ENCODE peak calls at places on chromosomes 12 and 14, in five cellular contexts. X is CD8-positive, alpha-beta memory T cell; U is SK-N-SH; J is Karpas-422; W is upper lobe of right lung. I is an unnamed sample. For H3K4me1, the result is how much of the 10 kb centered on the place peaks cover.

GRCh38 chr12:100061814-100062213 is 77.1 kb upstream of the ANKS1B start:
- DNase-seq in X (no peak), U (no peak), J (no peak), W (no peak), I (no peak)

GRCh38 chr12:72684491-72684890 is 412.3 kb downstream of the TRHDE start:
- DNase-seq in X (no peak), U (no peak), J (no peak), W (no peak), I (no peak)

GRCh38 chr14:63200767-63201166 is 3.5 kb upstream of the RHOJ start:
- DNase-seq in X (no peak), U (no peak), J (no peak), W (no peak), I (no peak)

GRCh38 chr14:70882771-70883492 is 24.3 kb upstream of the PCNX1 start:
- DNase-seq in X (no peak), U (no peak), J (no peak), W (no peak), I (no peak)

GRCh38 chr14:96617635-96618034 is 115.5 kb downstream of the PAPOLA start:
- DNase-seq in X (no peak), U (no peak), J (peak), W (no peak), I (no peak)

GRCh38 chr12:99605-100004 is 33.0 kb downstream of the IQSEC3 start:
- DNase-seq in X (no peak), U (no peak), J (no peak), W (peak), I (no peak)

GRCh38 chr14:23865502-23865901 is 88.1 kb upstream of the DHRS4 start:
- DNase-seq in X (no peak), U (no peak), J (no peak), W (no peak), I (no peak)

GRCh38 chr12:89709994-89710872 is 1.6 kb upstream of the ATP2B1 start:
- DNase-seq in X (no peak), U (no peak), J (peak), W (peak), I (peak)

GRCh38 chr12:108457006-108457733 is 57.9 kb upstream of the FICD start:
- DNase-seq in X (peak), U (peak), J (peak), W (no peak), I (peak)

GRCh38 chr12:75714462-75715322 is 203.3 kb upstream of the KRR1 start:
- DNase-seq in X (no peak), U (no peak), J (no peak), W (no peak), I (no peak)

GRCh38 chr12:109304485-109304884 is 4.6 kb downstream of the FOXN4 start:
- DNase-seq in X (no peak), U (peak), J (no peak), W (no peak), I (no peak)

GRCh38 chr12:78759387-78759786 is 105.2 kb upstream of the SYT1 start:
- DNase-seq in X (no peak), U (no peak), J (no peak), W (no peak), I (no peak)

GRCh38 chr14:68589447-68590232 is 203.2 kb downstream of the ZFP36L1 start:
- DNase-seq in X (no peak), U (peak), J (no peak), W (no peak), I (no peak)

GRCh38 chr14:88614218-88614907 is 51.5 kb downstream of the ZC3H14 start:
- DNase-seq in X (no peak), U (no peak), J (no peak), W (no peak), I (no peak)

GRCh38 chr12:59736359-59736758 is 140.5 kb downstream of the SLC16A7 start:
- DNase-seq in X (no peak), U (no peak), J (no peak), W (no peak), I (no peak)

GRCh38 chr12:60168441-60168840 is 572.6 kb downstream of the SLC16A7 start:
- DNase-seq in X (no peak), U (no peak), J (no peak), W (no peak), I (no peak)

GRCh38 chr12:105748806-105749600 is 389.8 kb downstream of the NUAK1 start:
- DNase-seq in X (no peak), U (no peak), J (no peak), W (no peak), I (no peak)

GRCh38 chr12:7221486-7221885 is 32.0 kb downstream of the PEX5 start:
- DNase-seq in X (no peak), U (no peak), J (no peak), W (no peak), I (no peak)

GRCh38 chr12:11749943-11750690 is 100.6 kb downstream of the ETV6 start:
- DNase-seq in X (no peak), U (no peak), J (peak), W (no peak), I (no peak)
- H3K4me3 ChIP-seq in X (no peak), U (no peak), J (no peak), W (no peak), I (no peak)

GRCh38 chr12:2488596-2488995 is 306.2 kb upstream of the FKBP4 start:
- DNase-seq in X (no peak), U (no peak), J (no peak), W (no peak), I (no peak)
- H3K4me1 ChIP-seq in X (under half), U (under half), J (under half), W (under half), I (under half)

GRCh38 chr14:99600232-99600888 is 3.6 kb downstream of the CCDC85C start:
- DNase-seq in X (no peak), U (no peak), J (no peak), W (no peak), I (no peak)

GRCh38 chr14:99601301-99601945 is 2.6 kb downstream of the CCDC85C start:
- DNase-seq in X (no peak), U (no peak), J (no peak), W (no peak), I (no peak)

GRCh38 chr14:99602788-99603415 is 1.1 kb downstream of the CCDC85C start:
- DNase-seq in X (no peak), U (no peak), J (no peak), W (no peak), I (no peak)

GRCh38 chr14:99603471-99603933 is 505 bp downstream of the CCDC85C start:
- DNase-seq in X (peak), U (no peak), J (no peak), W (peak), I (peak)

DNA sequence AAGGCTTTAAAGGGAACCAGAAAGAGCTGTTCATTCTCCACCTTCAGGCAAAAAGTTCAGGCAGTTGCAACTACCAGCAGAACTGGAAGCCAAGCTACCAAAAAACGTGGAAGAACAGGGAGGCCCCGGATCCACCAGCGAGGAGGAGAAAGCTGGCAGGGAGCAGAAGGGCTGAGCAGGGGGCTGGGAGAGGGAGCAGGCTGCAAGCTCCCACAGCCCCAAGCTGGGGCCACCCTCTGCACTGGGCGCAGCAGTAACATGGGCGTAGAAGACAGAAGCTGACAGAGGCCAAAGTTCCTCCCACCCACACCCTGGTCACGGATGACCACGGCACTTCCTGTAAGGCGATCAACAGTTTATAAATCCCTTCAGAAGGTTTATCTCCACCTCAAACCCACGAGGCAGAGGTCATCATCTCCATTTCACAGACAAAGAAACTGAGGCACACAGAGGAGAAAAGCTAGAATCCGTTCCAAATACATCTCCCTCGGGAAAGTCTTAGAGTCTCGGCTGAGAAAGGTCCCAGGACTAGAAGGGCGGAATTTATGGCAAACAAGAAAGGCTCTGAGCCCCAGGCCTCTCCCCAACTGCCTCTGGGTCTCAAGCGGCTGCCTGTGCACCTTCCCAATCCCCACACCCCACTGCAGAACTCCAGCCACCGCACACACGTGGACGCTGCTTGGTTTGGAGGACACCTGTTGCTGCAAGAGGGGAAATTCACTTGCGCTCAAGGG is 1.8 kb downstream of the CCDC85C start:
- DNase-seq in X (no peak), U (no peak), J (no peak), W (peak), I (no peak)
- H3K4me3 ChIP-seq in X (peak), U (peak), J (no peak), W (peak), I (peak)

GRCh38 chr14:103121161-103121845 is 2.0 kb upstream of the TNFAIP2 start:
- DNase-seq in X (no peak), U (no peak), J (no peak), W (peak), I (no peak)
- H3K4me1 ChIP-seq in X (under half), U (under half), J (under half), W (half or more), I (under half)

DNA sequence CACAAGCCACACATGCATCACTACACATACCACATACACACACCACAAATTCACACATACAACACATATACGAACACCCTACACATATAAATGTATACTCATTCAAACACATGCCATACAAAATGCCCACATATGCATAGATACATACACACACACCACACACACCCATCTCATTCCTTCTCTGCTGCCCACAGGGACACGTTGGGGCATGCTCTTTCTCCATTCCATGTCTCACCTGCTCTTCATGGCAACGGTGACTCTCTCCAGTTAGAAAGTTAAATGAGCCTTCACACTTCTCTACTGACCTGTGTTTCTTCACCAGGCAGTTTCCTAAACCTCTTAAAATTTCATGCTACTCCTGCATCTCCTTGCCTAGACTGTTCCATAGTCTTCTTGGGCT is 1194.8 kb downstream of the BCL11B start:
- DNase-seq in X (no peak), U (no peak), J (no peak), W (no peak), I (no peak)
- H3K4me3 ChIP-seq in X (no peak), U (no peak), J (no peak), W (no peak), I (no peak)

GRCh38 chr12:114218136-114218535 is 187.8 kb downstream of the TBX5 start:
- DNase-seq in X (no peak), U (no peak), J (no peak), W (no peak), I (no peak)

GRCh38 chr12:114215766-114216165 is 190.2 kb downstream of the TBX5 start:
- DNase-seq in X (no peak), U (no peak), J (no peak), W (no peak), I (no peak)

GRCh38 chr12:114221136-114221838 is 184.7 kb downstream of the TBX5 start:
- DNase-seq in X (no peak), U (no peak), J (no peak), W (no peak), I (no peak)

GRCh38 chr12:114221976-114222630 is 183.8 kb downstream of the TBX5 start:
- DNase-seq in X (no peak), U (no peak), J (no peak), W (no peak), I (no peak)

GRCh38 chr12:114220311-114220710 is 185.6 kb downstream of the TBX5 start:
- DNase-seq in X (no peak), U (no peak), J (no peak), W (no peak), I (no peak)
- H3K4me1 ChIP-seq in X (under half), U (under half), J (under half), W (under half), I (under half)

GRCh38 chr12:62448436-62448835 is 18.2 kb upstream of the MON2 start:
- DNase-seq in X (no peak), U (no peak), J (no peak), W (no peak), I (no peak)

DNA sequence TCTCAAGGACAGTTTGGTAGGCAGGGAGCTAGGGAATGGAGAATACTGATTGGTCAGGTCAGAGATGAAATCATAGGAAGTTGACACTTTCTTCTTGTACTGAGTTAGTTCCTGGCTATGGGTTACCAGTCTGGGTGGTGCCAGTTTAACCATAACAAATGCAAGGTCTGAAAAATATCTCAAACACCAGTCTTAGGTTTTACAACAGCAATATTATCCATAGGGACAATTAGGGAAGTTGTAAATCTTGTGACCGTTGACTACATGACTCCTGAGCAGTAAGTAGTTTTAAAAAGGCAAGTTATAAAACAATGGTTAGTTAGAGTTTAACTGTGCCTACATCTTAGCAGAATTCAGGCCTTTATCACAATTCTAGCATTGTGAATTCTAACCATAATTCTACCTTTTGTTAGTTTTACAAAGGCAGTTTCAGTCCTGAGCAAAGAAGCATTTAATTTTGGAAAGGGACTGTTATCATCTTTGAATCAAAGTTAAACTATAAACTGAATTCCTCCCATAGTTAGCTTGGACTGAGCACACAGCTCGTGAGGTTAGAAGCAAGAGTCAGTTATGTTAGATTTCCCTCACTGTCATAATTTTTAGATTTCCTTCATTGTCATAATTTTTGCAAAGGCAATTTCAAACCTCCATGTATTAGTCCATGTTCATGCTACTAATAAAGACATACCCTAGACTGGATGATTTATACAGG is 19.7 kb upstream of the MON2 start:
- DNase-seq in X (no peak), U (no peak), J (no peak), W (no peak), I (no peak)
- H3K4me3 ChIP-seq in X (no peak), U (no peak), J (no peak), W (no peak), I (no peak)

GRCh38 chr12:115694564-115694963 is 582.9 kb downstream of the MED13L start:
- DNase-seq in X (no peak), U (no peak), J (no peak), W (no peak), I (no peak)

GRCh38 chr12:115693970-115694369 is 583.5 kb downstream of the MED13L start:
- DNase-seq in X (no peak), U (no peak), J (no peak), W (no peak), I (no peak)

GRCh38 chr12:115700896-115701465 is 576.5 kb downstream of the MED13L start:
- DNase-seq in X (no peak), U (no peak), J (no peak), W (no peak), I (no peak)

GRCh38 chr12:115698257-115698656 is 579.2 kb downstream of the MED13L start:
- DNase-seq in X (no peak), U (no peak), J (no peak), W (no peak), I (no peak)

GRCh38 chr12:115697341-115697740 is 580.2 kb downstream of the MED13L start:
- DNase-seq in X (no peak), U (no peak), J (no peak), W (no peak), I (no peak)
- H3K4me1 ChIP-seq in X (under half), U (under half), J (under half), W (under half), I (under half)

GRCh38 chr12:57765698-57766463 is 997 bp downstream of the CYP27B1 start:
- DNase-seq in X (no peak), U (peak), J (no peak), W (no peak), I (no peak)
- H3K4me3 ChIP-seq in X (peak), U (no peak), J (no peak), W (peak), I (peak)